ENCODE peak calls at places on chromosomes 2 and 18, in nine cellular contexts. K is cardiac fibroblast, W is NB4, F is mucosa of descending colon, H is heart left ventricle, G is kidney epithelial cell, T is AG09309, O is astrocyte of the cerebellum, Z is GM23248. R is an unnamed sample.

GRCh38 chr18:43578636-43579203 is 301.4 kb upstream of the SYT4 start:
- DNase-seq in O (peak; percentile 18), H (no peak), Z (no peak), G (no peak), K (peak; percentile 10), W (no peak), F (no peak), T (no peak), R (no peak)

GRCh38 chr2:240519396-240520142 is 38.2 kb downstream of the ANKMY1 start:
- DNase-seq in K (peak; percentile 51), W (no peak), T (no peak), G (no peak), H (no peak), O (no peak), F (no peak), Z (peak; percentile 86), R (peak; percentile 12)

GRCh38 chr2:166138144-166138543 is 10.3 kb upstream of the SCN1A start:
- DNase-seq in G (no peak), T (no peak), K (no peak), Z (no peak), O (no peak), H (no peak), F (no peak), W (no peak), R (no peak)

GRCh38 chr2:233371608-233372007 is 17.3 kb downstream of the DGKD start:
- DNase-seq in K (no peak), G (no peak), T (no peak), O (no peak), W (no peak), Z (no peak), F (no peak), H (no peak), R (no peak)

GRCh38 chr2:174836345-174836999 is 72.2 kb upstream of the CHRNA1 start:
- DNase-seq in G (peak; percentile 86), T (peak; percentile 79), K (peak; percentile 96), W (no peak), F (no peak), O (peak; percentile 91), H (no peak), Z (peak; percentile 89), R (peak; percentile 98)

GRCh38 chr2:237195396-237196119 is 109.9 kb downstream of the COPS8 start:
- DNase-seq in W (no peak), G (peak; percentile 57), H (no peak), F (no peak), O (no peak), K (no peak), T (no peak), Z (no peak), R (no peak)

GRCh38 chr2:164937864-164938401 is 17.4 kb downstream of the SLC38A11 start:
- DNase-seq in F (peak; percentile 50), K (no peak), T (no peak), G (no peak), H (no peak), Z (no peak), W (no peak), O (no peak), R (no peak)

GRCh38 chr2:216735086-216735485 is 39.7 kb upstream of the IGFBP5 start:
- DNase-seq in W (no peak), T (peak; percentile 23), O (no peak), F (no peak), K (no peak), Z (peak; percentile 49), H (no peak), G (no peak), R (no peak)

GRCh38 chr2:98039085-98039756 is 43.5 kb upstream of the TMEM131 start:
- DNase-seq in Z (no peak), F (peak; percentile 88), T (no peak), W (peak; percentile 75), K (no peak), G (no peak), O (no peak), H (no peak), R (no peak)

GRCh38 chr2:36235877-36236276 is 119.7 kb upstream of the CRIM1 start:
- DNase-seq in K (no peak), O (no peak), G (no peak), F (no peak), T (no peak), H (no peak), W (no peak), Z (no peak), R (no peak)

GRCh38 chr2:195710407-195710806 is 53.4 kb downstream of the SLC39A10 start:
- DNase-seq in F (no peak), T (peak; percentile 14), K (peak; percentile 61), W (no peak), O (peak; percentile 11), G (no peak), H (no peak), Z (peak; percentile 66), R (peak; percentile 12)

GRCh38 chr2:84223191-84223590 is 235.9 kb downstream of the SUCLG1 start:
- DNase-seq in K (peak; percentile 15), W (no peak), H (no peak), F (no peak), T (no peak), Z (no peak), O (peak; percentile 55), G (peak; percentile 37), R (no peak)

GRCh38 chr18:13501896-13502295 is 224.5 kb downstream of the FAM210A start:
- DNase-seq in Z (no peak), F (no peak), O (no peak), W (no peak), H (no peak), K (no peak), T (no peak), G (peak; percentile 10), R (no peak)

GRCh38 chr2:234940527-234940926 is 11.3 kb upstream of the SH3BP4 start:
- DNase-seq in O (no peak), G (no peak), K (no peak), F (no peak), Z (no peak), T (no peak), H (no peak), W (no peak), R (no peak)

DNA sequence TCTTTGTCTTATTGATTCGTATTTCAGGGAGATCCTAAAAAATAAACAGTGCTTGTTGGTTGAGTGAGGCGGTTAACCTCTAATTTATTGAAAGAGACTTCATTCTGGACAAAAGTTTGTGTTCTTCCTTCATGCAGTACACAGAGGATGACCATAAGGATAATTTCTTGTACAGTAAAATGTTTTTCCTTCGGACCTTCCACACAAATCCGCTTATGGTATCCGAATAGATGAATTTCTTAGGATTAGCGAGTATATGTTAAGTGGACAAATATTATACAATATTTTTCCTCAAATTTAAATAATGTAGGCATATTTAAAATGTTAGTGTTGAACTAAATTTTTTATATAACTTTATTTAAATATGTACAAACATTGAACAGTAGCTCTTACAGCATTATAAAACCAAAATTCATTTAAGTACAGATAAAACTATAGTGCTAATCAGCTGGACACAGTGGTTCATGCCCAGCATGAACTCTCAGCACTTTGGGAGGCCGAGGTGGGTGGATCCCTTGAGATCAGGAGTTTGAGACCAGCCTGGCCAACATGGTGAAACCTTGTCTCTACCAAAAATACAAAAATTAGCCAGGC is 84.4 kb downstream of the LPIN1 start:
- DNase-seq in G (no peak), K (peak; percentile 6), O (no peak), F (no peak), W (no peak), T (no peak), H (no peak), Z (no peak), R (no peak)
- H3K4me3 ChIP-seq in G (no peak overlapping the region), K (no peak overlapping the region), O (no peak overlapping the region), F (no peak overlapping the region), W (peak overlapping the region; percentile 33), T (peak overlapping the region; percentile 15), H (no peak overlapping the region), Z (peak overlapping the region; percentile 67), R (peak overlapping the region; percentile 36)

GRCh38 chr18:3179430-3180089 is 40.2 kb downstream of the MYOM1 start:
- DNase-seq in Z (no peak), H (no peak), G (no peak), F (no peak), W (peak; percentile 79), O (no peak), K (no peak), T (no peak), R (no peak)
- H3K4me3 ChIP-seq in Z (no peak overlapping the region), H (no peak overlapping the region), G (no peak overlapping the region), F (no peak overlapping the region), W (no peak overlapping the region), O (no peak overlapping the region), K (no peak overlapping the region), T (no peak overlapping the region), R (no peak overlapping the region)

GRCh38 chr2:25523060-25523459 is 150.3 kb downstream of the DTNB start:
- DNase-seq in K (no peak), T (no peak), Z (no peak), F (no peak), O (no peak), H (no peak), G (no peak), W (no peak), R (no peak)

GRCh38 chr2:25524507-25524906 is 148.9 kb downstream of the DTNB start:
- DNase-seq in Z (no peak), O (no peak), G (no peak), H (no peak), T (no peak), W (no peak), F (no peak), K (no peak), R (no peak)

GRCh38 chr2:25529034-25529433 is 144.3 kb downstream of the DTNB start:
- DNase-seq in G (no peak), T (no peak), H (no peak), K (no peak), Z (no peak), O (no peak), W (no peak), F (no peak), R (no peak)

GRCh38 chr2:25528173-25528572 is 145.2 kb downstream of the DTNB start:
- DNase-seq in T (no peak), Z (peak; percentile 77), H (no peak), G (peak; percentile 23), F (no peak), W (no peak), K (peak; percentile 76), O (peak; percentile 63), R (peak; percentile 28)
- H3K4me3 ChIP-seq in T (no peak overlapping the region), Z (no peak overlapping the region), H (no peak overlapping the region), G (no peak overlapping the region), F (no peak overlapping the region), W (no peak overlapping the region), K (no peak overlapping the region), O (no peak overlapping the region), R (no peak overlapping the region)

GRCh38 chr2:172204762-172205161 is 102.1 kb upstream of the DLX2 start:
- DNase-seq in F (no peak), G (no peak), T (no peak), W (no peak), H (no peak), Z (no peak), K (no peak), O (no peak), R (no peak)

GRCh38 chr2:172210599-172210998 is 107.9 kb upstream of the DLX2 start:
- DNase-seq in F (no peak), K (no peak), G (no peak), H (no peak), T (no peak), Z (no peak), O (no peak), W (no peak), R (no peak)

GRCh38 chr2:172207916-172208315 is 105.2 kb upstream of the DLX2 start:
- DNase-seq in G (no peak), K (no peak), Z (no peak), F (no peak), H (no peak), T (no peak), W (no peak), O (no peak), R (no peak)

GRCh38 chr2:172211507-172211906 is 108.8 kb upstream of the DLX2 start:
- DNase-seq in Z (peak; percentile 51), T (no peak), K (peak; percentile 18), H (no peak), O (no peak), W (no peak), F (no peak), G (no peak), R (no peak)

GRCh38 chr2:172208881-172209325 is 106.2 kb upstream of the DLX2 start:
- DNase-seq in O (no peak), G (no peak), T (no peak), Z (peak; percentile 66), H (no peak), K (peak; percentile 55), W (peak; percentile 90), F (no peak), R (peak; percentile 40)
- H3K4me3 ChIP-seq in O (no peak overlapping the region), G (no peak overlapping the region), T (no peak overlapping the region), Z (no peak overlapping the region), H (no peak overlapping the region), K (no peak overlapping the region), W (peak overlapping the region; percentile 38), F (no peak overlapping the region), R (no peak overlapping the region)

R was measured in skeletal muscle cell.